ENCODE peak calls at places on chromosome 12, in five cellular contexts. P is stimulated activated CD4-positive, alpha-beta T cell treated with anti-CD3 and anti-CD28 coated beads, Interleukin-2, amount 100 ng/mL, for 48 hours; H is aorta; I is D341Med; D is NCI-H1930. V is an unnamed sample.

GRCh38 chr12:118980407-118981014 is 830 bp upstream of the SRRM4 start:
- DNase-seq in P (no peak), H (no peak), I (peak), D (no peak), V (no peak)

GRCh38 chr12:119940881-119941280 is 48.2 kb upstream of the BICDL1 start:
- DNase-seq in P (no peak), H (no peak), I (no peak), D (no peak), V (peak)

GRCh38 chr12:2922329-2922728 is 31.6 kb downstream of the TULP3 start:
- DNase-seq in P (no peak), H (no peak), I (no peak), D (no peak), V (no peak)

GRCh38 chr12:110844551-110845395 is 2.0 kb upstream of the CCDC63 start:
- DNase-seq in P (no peak), H (peak), I (no peak), D (no peak), V (no peak)

GRCh38 chr12:52391618-52392002 is 6.2 kb upstream of the KRT84 start:
- DNase-seq in P (no peak), H (peak), I (peak), D (no peak), V (no peak)

GRCh38 chr12:91274886-91275285 is 92.3 kb upstream of the DCN start:
- DNase-seq in P (no peak), H (no peak), I (peak), D (no peak), V (no peak)

GRCh38 chr12:57110189-57111045 is 745 bp downstream of the STAT6 start:
- DNase-seq in P (peak), H (peak), I (no peak), D (no peak), V (no peak)

GRCh38 chr12:107377596-107378385 is 284.4 kb upstream of the CRY1 start:
- DNase-seq in P (no peak), H (no peak), I (no peak), D (no peak), V (no peak)

GRCh38 chr12:49553512-49554088 is 14.3 kb downstream of the MCRS1 start:
- DNase-seq in P (no peak), H (no peak), I (peak), D (peak), V (no peak)